ENCODE peak calls at places on chromosome 3, in seven cellular contexts. N, E, L, X, I, B and A are unnamed samples.

GRCh38 chr3:39267631-39268553 is 11.9 kb downstream of the CX3CR1 start:
- DNase-seq in N (peak), E (no peak), L (no peak), X (no peak), I (no peak), B (peak), A (no peak)

GRCh38 chr3:129756871-129757270 is 136.6 kb downstream of the TMCC1 start:
- DNase-seq in N (no peak), E (no peak), L (no peak), X (peak), I (no peak), B (no peak), A (no peak)

GRCh38 chr3:112074616-112075497 is 11.3 kb upstream of the C3orf52 start:
- DNase-seq in N (no peak), E (no peak), L (peak), X (peak), I (no peak), B (no peak), A (no peak)

GRCh38 chr3:157081681-157082210 is 78.2 kb downstream of the CCNL1 start:
- DNase-seq in N (peak), E (peak), L (peak), X (peak), I (peak), B (peak), A (peak)

GRCh38 chr3:126376464-126376863 is 18.2 kb upstream of the CFAP100 start:
- DNase-seq in N (no peak), E (no peak), L (no peak), X (no peak), I (no peak), B (no peak), A (no peak)

GRCh38 chr3:117443014-117443413 is 733.4 kb downstream of the TUSC7 start:
- DNase-seq in N (no peak), E (no peak), L (no peak), X (no peak), I (no peak), B (no peak), A (no peak)

GRCh38 chr3:11600501-11601282 is 43.0 kb downstream of the VGLL4 start:
- DNase-seq in N (no peak), E (no peak), L (peak), X (peak), I (peak), B (no peak), A (peak)

GRCh38 chr3:72487078-72487765 is 361.0 kb downstream of the SHQ1 start:
- DNase-seq in N (peak), E (no peak), L (peak), X (peak), I (no peak), B (no peak), A (peak)

GRCh38 chr3:55202320-55202719 is 274.5 kb upstream of the LRTM1 start:
- DNase-seq in N (no peak), E (no peak), L (no peak), X (peak), I (no peak), B (no peak), A (no peak)

GRCh38 chr3:155352900-155353490 is 59.5 kb upstream of the STRIT1 start:
- DNase-seq in N (no peak), E (no peak), L (peak), X (peak), I (no peak), B (no peak), A (no peak)

GRCh38 chr3:13277130-13277783 is 142.9 kb downstream of the NUP210 start:
- DNase-seq in N (no peak), E (no peak), L (no peak), X (no peak), I (no peak), B (no peak), A (no peak)

GRCh38 chr3:19146685-19147650 is 1.3 kb upstream of the KCNH8 start:
- DNase-seq in N (peak), E (peak), L (peak), X (peak), I (peak), B (peak), A (peak)

GRCh38 chr3:186152889-186153292 is 44.0 kb upstream of the ETV5 start:
- DNase-seq in N (no peak), E (no peak), L (no peak), X (no peak), I (no peak), B (no peak), A (no peak)

GRCh38 chr3:99128740-99129505 is 227.4 kb upstream of the DCBLD2 start:
- DNase-seq in N (no peak), E (no peak), L (peak), X (peak), I (peak), B (no peak), A (no peak)

GRCh38 chr3:106336619-106337018 is 467.8 kb upstream of the CBLB start:
- DNase-seq in N (no peak), E (no peak), L (no peak), X (no peak), I (no peak), B (no peak), A (no peak)

GRCh38 chr3:151154566-151154965 is 48.5 kb downstream of the GPR171 start:
- DNase-seq in N (no peak), E (no peak), L (no peak), X (no peak), I (no peak), B (no peak), A (no peak)

GRCh38 chr3:12506201-12506600 is 21.9 kb downstream of the TSEN2 start:
- DNase-seq in N (no peak), E (no peak), L (no peak), X (no peak), I (no peak), B (no peak), A (peak)

GRCh38 chr3:195179782-195180489 is 91.0 kb downstream of the XXYLT1 start:
- DNase-seq in N (no peak), E (no peak), L (no peak), X (no peak), I (no peak), B (no peak), A (no peak)